ENCODE peak calls at places on chromosomes 6 and 20, in ten cellular contexts. I is adrenal gland; Y is CD8-positive, alpha-beta T cell; X is GM23248; D is SJSA1; Q is cardiac fibroblast; R is psoas muscle; W is small intestine; P is GM12865; G is HL-60. N is an unnamed sample.

GRCh38 chr6:144809120-144809519 is 524.0 kb downstream of the UTRN start:
- DNase-seq in I (no peak), Y (no peak), X (peak; percentile 67), D (no peak), Q (peak; percentile 6), R (no peak), W (no peak), P (no peak), G (no peak), N (peak; percentile 31)

GRCh38 chr6:5584072-5584471 is 322.8 kb downstream of the FARS2 start:
- DNase-seq in I (no peak), Y (no peak), X (peak; percentile 51), D (no peak), Q (peak; percentile 38), R (no peak), W (no peak), P (no peak), G (no peak), N (no peak)

GRCh38 chr20:41151134-41151869 is 14.0 kb downstream of the PLCG1 start:
- DNase-seq in I (no peak), Y (no peak), X (no peak), D (no peak), Q (no peak), R (peak; percentile 4), W (no peak), P (no peak), G (no peak), N (no peak)

GRCh38 chr6:169789944-169790927 is 38.8 kb downstream of the ERMARD start:
- DNase-seq in I (peak; percentile 74), Y (peak; percentile 72), X (peak; percentile 92), D (peak; percentile 54), Q (peak; percentile 69), R (peak; percentile 84), W (peak; percentile 89), P (peak; percentile 60), G (no peak), N (peak; percentile 76)

GRCh38 chr6:118485601-118486550 is 62.2 kb upstream of the PLN start:
- DNase-seq in I (no peak), Y (no peak), X (peak; percentile 12), D (no peak), Q (peak; percentile 24), R (no peak), W (no peak), P (peak; percentile 55), G (no peak), N (no peak)

GRCh38 chr6:93388070-93388469 is 31.3 kb downstream of the EPHA7 start:
- DNase-seq in I (no peak), Y (no peak), X (no peak), D (no peak), Q (no peak), R (no peak), W (no peak), P (no peak), G (no peak), N (no peak)

GRCh38 chr20:51712501-51713212 is 55.5 kb downstream of the ATP9A start:
- DNase-seq in I (peak; percentile 19), Y (no peak), X (peak; percentile 44), D (no peak), Q (peak; percentile 49), R (no peak), W (peak; percentile 24), P (no peak), G (no peak), N (peak; percentile 12)

GRCh38 chr6:149917679-149918078 is 5.2 kb downstream of the RAET1G start:
- DNase-seq in I (no peak), Y (no peak), X (no peak), D (peak; percentile 22), Q (no peak), R (no peak), W (no peak), P (no peak), G (no peak), N (no peak)

DNA sequence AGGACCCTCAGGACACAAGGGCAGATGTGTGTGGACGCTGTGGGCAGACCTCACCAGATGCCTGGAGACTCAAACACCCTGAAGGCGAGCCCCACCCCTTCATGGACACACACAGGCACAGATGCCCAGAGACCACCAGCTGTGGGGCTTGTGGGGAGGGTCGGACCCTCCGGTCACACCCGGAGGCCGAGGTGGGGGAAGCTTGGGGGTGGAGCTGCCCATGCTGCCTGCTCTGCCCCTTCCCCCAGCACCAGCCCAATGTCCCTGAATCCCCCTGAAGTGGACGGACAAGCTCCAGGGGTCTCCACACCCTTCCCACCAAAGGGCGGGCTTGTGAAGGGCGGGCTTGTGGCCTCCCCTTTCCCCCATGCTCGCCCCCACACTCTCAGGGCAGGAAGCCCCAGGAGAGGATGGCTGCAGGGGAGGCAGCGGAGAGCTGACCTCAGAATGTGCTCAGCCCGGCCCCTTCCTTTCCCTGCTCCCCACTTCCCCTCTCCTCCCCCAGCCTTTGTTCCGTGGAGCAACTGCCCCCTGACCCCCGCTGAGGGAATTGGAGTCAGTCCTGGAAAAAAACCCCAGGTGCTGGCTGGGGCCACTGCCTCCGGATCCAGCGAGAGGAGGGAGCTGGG is 13.8 kb upstream of the ABHD16B start:
- DNase-seq in I (no peak), Y (no peak), X (no peak), D (no peak), Q (no peak), R (no peak), W (no peak), P (no peak), G (peak; percentile 52), N (no peak)
- H3K4me3 ChIP-seq in I (no peak overlapping the region), Y (no peak overlapping the region), X (no peak overlapping the region), D (no peak overlapping the region), Q (no peak overlapping the region), R (peak overlapping the region; percentile 32), W (no peak overlapping the region), P (no peak overlapping the region), G (no peak overlapping the region), N (no peak overlapping the region)

GRCh38 chr6:148509152-148509571 is 166.5 kb downstream of the SASH1 start:
- DNase-seq in I (no peak), Y (no peak), X (peak; percentile 77), D (no peak), Q (peak; percentile 77), R (no peak), W (no peak), P (no peak), G (no peak), N (no peak)

GRCh38 chr6:148513145-148514071 is 170.8 kb downstream of the SASH1 start:
- DNase-seq in I (no peak), Y (no peak), X (peak; percentile 86), D (no peak), Q (peak; percentile 58), R (peak; percentile 67), W (no peak), P (no peak), G (no peak), N (no peak)

GRCh38 chr6:148509789-148510581 is 167.3 kb downstream of the SASH1 start:
- DNase-seq in I (no peak), Y (no peak), X (peak; percentile 98), D (no peak), Q (peak; percentile 99), R (peak; percentile 84), W (no peak), P (peak; percentile 14), G (peak; percentile 88), N (peak; percentile 93)

GRCh38 chr6:148507774-148508173 is 165.1 kb downstream of the SASH1 start:
- DNase-seq in I (no peak), Y (no peak), X (peak; percentile 69), D (no peak), Q (peak; percentile 68), R (no peak), W (no peak), P (no peak), G (no peak), N (no peak)

GRCh38 chr6:148508401-148509151 is 165.9 kb downstream of the SASH1 start:
- DNase-seq in I (no peak), Y (no peak), X (peak; percentile 92), D (no peak), Q (peak; percentile 79), R (no peak), W (no peak), P (no peak), G (no peak), N (peak; percentile 33)
- H3K4me3 ChIP-seq in I (no peak overlapping the region), Y (no peak overlapping the region), X (peak overlapping the region; percentile 96), D (peak overlapping the region; percentile 30), Q (peak overlapping the region; percentile 59), R (peak overlapping the region; percentile 61), W (no peak overlapping the region), P (no peak overlapping the region), G (no peak overlapping the region), N (peak overlapping the region; percentile 17)

GRCh38 chr6:135088818-135089809 is 34.5 kb upstream of the HBS1L start:
- DNase-seq in I (no peak), Y (no peak), X (peak; percentile 71), D (no peak), Q (peak; percentile 71), R (no peak), W (peak; percentile 24), P (peak; percentile 84), G (peak; percentile 85), N (peak; percentile 16)

GRCh38 chr6:135087403-135087802 is 32.8 kb upstream of the HBS1L start:
- DNase-seq in I (no peak), Y (no peak), X (no peak), D (no peak), Q (no peak), R (no peak), W (no peak), P (peak; percentile 19), G (no peak), N (no peak)

GRCh38 chr6:135088232-135088760 is 33.7 kb upstream of the HBS1L start:
- DNase-seq in I (no peak), Y (no peak), X (no peak), D (no peak), Q (no peak), R (no peak), W (no peak), P (no peak), G (no peak), N (no peak)

GRCh38 chr6:135086414-135086764 is 31.8 kb upstream of the HBS1L start:
- DNase-seq in I (no peak), Y (no peak), X (no peak), D (no peak), Q (no peak), R (no peak), W (no peak), P (peak; percentile 35), G (no peak), N (no peak)

DNA sequence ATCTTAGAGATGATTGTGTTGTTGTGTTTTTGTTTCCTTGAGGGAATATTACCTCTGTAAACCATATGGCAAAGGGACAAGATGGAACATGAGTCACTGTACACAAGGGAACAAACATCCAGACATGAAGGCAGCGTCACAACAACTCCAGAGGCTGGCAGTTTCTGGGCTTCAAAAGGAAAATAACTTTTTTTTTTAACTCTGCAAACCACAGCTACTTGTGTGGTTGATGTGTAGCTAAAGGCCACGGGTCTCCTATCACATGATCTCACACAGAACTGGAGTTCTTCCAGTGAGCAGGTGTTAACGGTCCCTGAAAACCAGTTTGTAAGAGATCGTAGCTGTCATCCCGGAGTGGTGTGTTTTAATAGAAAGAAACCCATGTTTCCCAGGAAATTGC is 33.2 kb upstream of the HBS1L start:
- DNase-seq in I (no peak), Y (peak; percentile 42), X (no peak), D (no peak), Q (peak; percentile 10), R (no peak), W (peak; percentile 7), P (no peak), G (no peak), N (no peak)
- H3K4me3 ChIP-seq in I (no peak overlapping the region), Y (peak overlapping the region; percentile 19), X (no peak overlapping the region), D (no peak overlapping the region), Q (no peak overlapping the region), R (no peak overlapping the region), W (no peak overlapping the region), P (no peak overlapping the region), G (no peak overlapping the region), N (no peak overlapping the region)

GRCh38 chr6:26598267-26598666 is 1.5 kb downstream of the ABT1 start:
- DNase-seq in I (no peak), Y (no peak), X (no peak), D (no peak), Q (no peak), R (no peak), W (no peak), P (no peak), G (no peak), N (no peak)
- H3K4me3 ChIP-seq in I (no peak overlapping the region), Y (no peak overlapping the region), X (peak overlapping the region; percentile 96), D (peak overlapping the region; percentile 76), Q (peak overlapping the region; percentile 99), R (peak overlapping the region; percentile 95), W (no peak overlapping the region), P (peak overlapping the region; percentile 86), G (no peak overlapping the region), N (no peak overlapping the region)

N was measured in trophoblast cell.